ENCODE peak calls at places on chromosome 15, in four cellular contexts. One of them, this sample, is unnamed.

GRCh38 chr15:40775740-40776536 is 6.2 kb downstream of the C15orf62 start:
- DNase-seq in Calu3: no peak
- DNase-seq in tibial artery: no peak
- DNase-seq in WTC11: no peak
- DNase-seq in this sample: no peak

GRCh38 chr15:43776101-43776717 is 557 bp downstream of the ELL3 start:
- DNase-seq in WTC11: peak
- DNase-seq in Calu3: no peak
- DNase-seq in tibial artery: peak
- DNase-seq in this sample: no peak

GRCh38 chr15:45456212-45457106 is 66.1 kb downstream of the SLC30A4 start:
- DNase-seq in Calu3: peak
- DNase-seq in tibial artery: no peak
- DNase-seq in WTC11: no peak
- DNase-seq in this sample: peak

GRCh38 chr15:25832158-25832557 is 31.0 kb downstream of the ATP10A start:
- DNase-seq in Calu3: no peak
- DNase-seq in WTC11: no peak
- DNase-seq in tibial artery: no peak
- DNase-seq in this sample: no peak

GRCh38 chr15:43440721-43441281 is 52.2 kb downstream of the TP53BP1 start:
- DNase-seq in WTC11: no peak
- DNase-seq in Calu3: peak
- DNase-seq in tibial artery: no peak
- DNase-seq in this sample: peak

GRCh38 chr15:41879321-41879845 is 14.5 kb downstream of the SPTBN5 start:
- DNase-seq in Calu3: no peak
- DNase-seq in tibial artery: no peak
- DNase-seq in WTC11: no peak
- DNase-seq in this sample: no peak

GRCh38 chr15:68209272-68209671 is 4.1 kb upstream of the CALML4 start:
- DNase-seq in Calu3: no peak
- DNase-seq in WTC11: no peak
- DNase-seq in tibial artery: peak
- DNase-seq in this sample: no peak

GRCh38 chr15:98807262-98807661 is 158.9 kb downstream of the IGF1R start:
- DNase-seq in tibial artery: no peak
- DNase-seq in WTC11: no peak
- DNase-seq in Calu3: no peak
- DNase-seq in this sample: no peak

GRCh38 chr15:77474310-77474986 is 53.8 kb downstream of the HMG20A start:
- DNase-seq in tibial artery: no peak
- DNase-seq in Calu3: no peak
- DNase-seq in WTC11: no peak
- DNase-seq in this sample: no peak

GRCh38 chr15:89112341-89112971 is 24.2 kb downstream of the ABHD2 start:
- DNase-seq in WTC11: no peak
- DNase-seq in tibial artery: peak
- DNase-seq in Calu3: peak
- DNase-seq in this sample: no peak

GRCh38 chr15:89414571-89414970 is 79.9 kb upstream of the POLG start:
- DNase-seq in WTC11: no peak
- DNase-seq in tibial artery: no peak
- DNase-seq in Calu3: no peak
- DNase-seq in this sample: no peak

GRCh38 chr15:88920186-88920891 is 7.2 kb upstream of the MFGE8 start:
- DNase-seq in Calu3: no peak
- DNase-seq in WTC11: no peak
- DNase-seq in tibial artery: no peak
- DNase-seq in this sample: peak

GRCh38 chr15:90001683-90002427 is 731 bp downstream of the ZNF710 start:
- DNase-seq in Calu3: peak
- DNase-seq in WTC11: peak
- DNase-seq in tibial artery: peak
- DNase-seq in this sample: no peak

GRCh38 chr15:50431204-50431603 is 7.0 kb downstream of the USP8 start:
- DNase-seq in tibial artery: no peak
- DNase-seq in Calu3: no peak
- DNase-seq in WTC11: no peak
- DNase-seq in this sample: no peak

GRCh38 chr15:56821721-56822425 is 88.6 kb upstream of the ZNF280D start:
- DNase-seq in tibial artery: no peak
- DNase-seq in WTC11: peak
- DNase-seq in Calu3: peak
- DNase-seq in this sample: peak

GRCh38 chr15:26102988-26103387 is 239.9 kb upstream of the ATP10A start:
- DNase-seq in Calu3: no peak
- DNase-seq in WTC11: no peak
- DNase-seq in tibial artery: no peak
- DNase-seq in this sample: no peak

GRCh38 chr15:78950906-78951840 is 6.3 kb upstream of the CTSH start:
- DNase-seq in WTC11: no peak
- DNase-seq in tibial artery: no peak
- DNase-seq in Calu3: no peak
- DNase-seq in this sample: no peak

GRCh38 chr15:80501453-80501852 is 97.3 kb downstream of the ARNT2 start:
- DNase-seq in tibial artery: no peak
- DNase-seq in Calu3: no peak
- DNase-seq in WTC11: no peak
- DNase-seq in this sample: no peak

GRCh38 chr15:76991048-76991447 is 3.9 kb upstream of the PSTPIP1 start:
- DNase-seq in Calu3: no peak
- DNase-seq in WTC11: peak
- DNase-seq in tibial artery: peak
- DNase-seq in this sample: no peak

GRCh38 chr15:96606617-96607016 is 276.1 kb downstream of the NR2F2 start:
- DNase-seq in WTC11: no peak
- DNase-seq in tibial artery: no peak
- DNase-seq in Calu3: no peak
- DNase-seq in this sample: no peak

GRCh38 chr15:92159906-92160841 is 233.5 kb upstream of the ST8SIA2 start:
- DNase-seq in WTC11: peak
- DNase-seq in Calu3: no peak
- DNase-seq in tibial artery: no peak
- DNase-seq in this sample: peak

GRCh38 chr15:69253156-69253555 is 45.6 kb upstream of the PAQR5 start:
- DNase-seq in Calu3: peak
- DNase-seq in WTC11: no peak
- DNase-seq in tibial artery: no peak
- DNase-seq in this sample: no peak

GRCh38 chr15:89781891-89782618 is 5.9 kb downstream of the MESP2 start:
- DNase-seq in Calu3: peak
- DNase-seq in tibial artery: no peak
- DNase-seq in WTC11: no peak
- DNase-seq in this sample: no peak

GRCh38 chr15:78069630-78070029 is 7.9 kb downstream of the TBC1D2B start:
- DNase-seq in Calu3: no peak
- DNase-seq in WTC11: peak
- DNase-seq in tibial artery: no peak
- DNase-seq in this sample: no peak

GRCh38 chr15:79050977-79051376 is 39.6 kb downstream of the RASGRF1 start:
- DNase-seq in tibial artery: no peak
- DNase-seq in Calu3: no peak
- DNase-seq in WTC11: no peak
- DNase-seq in this sample: no peak

GRCh38 chr15:90465140-90465929 is 64.4 kb upstream of the CRTC3 start:
- DNase-seq in WTC11: no peak
- DNase-seq in tibial artery: no peak
- DNase-seq in Calu3: no peak
- DNase-seq in this sample: no peak

GRCh38 chr15:89423981-89424380 is 72.4 kb downstream of the RHCG start:
- DNase-seq in tibial artery: no peak
- DNase-seq in Calu3: no peak
- DNase-seq in WTC11: no peak
- DNase-seq in this sample: no peak

GRCh38 chr15:29090617-29091466 is 178.8 kb downstream of the NSMCE3 start:
- DNase-seq in tibial artery: no peak
- DNase-seq in WTC11: peak
- DNase-seq in Calu3: no peak
- DNase-seq in this sample: no peak

GRCh38 chr15:79463043-79463780 is 31.1 kb downstream of the MINAR1 start:
- DNase-seq in tibial artery: no peak
- DNase-seq in Calu3: no peak
- DNase-seq in WTC11: no peak
- DNase-seq in this sample: no peak

GRCh38 chr15:93072440-93073394 is 16.3 kb downstream of the RGMA start:
- DNase-seq in Calu3: peak
- DNase-seq in tibial artery: peak
- DNase-seq in WTC11: peak
- DNase-seq in this sample: peak

GRCh38 chr15:32641517-32642059 is at the start of gene SCG5:
- DNase-seq in Calu3: no peak
- DNase-seq in WTC11: peak
- DNase-seq in tibial artery: no peak
- DNase-seq in this sample: no peak

GRCh38 chr15:50458301-50458700 is 34.1 kb downstream of the USP8 start:
- DNase-seq in Calu3: no peak
- DNase-seq in WTC11: no peak
- DNase-seq in tibial artery: no peak
- DNase-seq in this sample: no peak

GRCh38 chr15:40471105-40471777 is 457 bp downstream of the CHST14 start:
- DNase-seq in Calu3: peak
- DNase-seq in WTC11: peak
- DNase-seq in tibial artery: peak
- DNase-seq in this sample: no peak

GRCh38 chr15:95857758-95858157 is 472.7 kb upstream of the NR2F2 start:
- DNase-seq in tibial artery: no peak
- DNase-seq in WTC11: no peak
- DNase-seq in Calu3: no peak
- DNase-seq in this sample: no peak

GRCh38 chr15:50051811-50052419 is 67.1 kb downstream of the ATP8B4 start:
- DNase-seq in tibial artery: no peak
- DNase-seq in WTC11: peak
- DNase-seq in Calu3: peak
- DNase-seq in this sample: peak

GRCh38 chr15:33662014-33662413 is 306.3 kb upstream of the CHRM5 start:
- DNase-seq in tibial artery: no peak
- DNase-seq in WTC11: no peak
- DNase-seq in Calu3: no peak
- DNase-seq in this sample: no peak

GRCh38 chr15:84819291-84819768 is 2.2 kb downstream of the ALPK3 start:
- DNase-seq in WTC11: no peak
- DNase-seq in tibial artery: peak
- DNase-seq in Calu3: no peak
- DNase-seq in this sample: no peak
- TF ChIP-seq CTCF in WTC11: no peak
- TF ChIP-seq CTCF in tibial artery: no peak
- TF ChIP-seq CTCF in Calu3: peak
- TF ChIP-seq CTCF in this sample: no peak

GRCh38 chr15:73284073-73284472 is 84.7 kb downstream of the HCN4 start:
- DNase-seq in WTC11: no peak
- DNase-seq in Calu3: no peak
- DNase-seq in tibial artery: no peak
- DNase-seq in this sample: no peak
- TF ChIP-seq CTCF in WTC11: no peak
- TF ChIP-seq CTCF in Calu3: no peak
- TF ChIP-seq CTCF in tibial artery: peak
- TF ChIP-seq CTCF in this sample: no peak

GRCh38 chr15:70503798-70504304 is 259.5 kb downstream of the UACA start:
- DNase-seq in Calu3: no peak
- DNase-seq in tibial artery: no peak
- DNase-seq in WTC11: no peak
- DNase-seq in this sample: no peak
- TF ChIP-seq CTCF in Calu3: no peak
- TF ChIP-seq CTCF in tibial artery: no peak
- TF ChIP-seq CTCF in WTC11: no peak
- TF ChIP-seq CTCF in this sample: no peak

GRCh38 chr15:58052334-58052733 is 13.2 kb downstream of the ALDH1A2 start:
- DNase-seq in tibial artery: no peak
- DNase-seq in Calu3: no peak
- DNase-seq in WTC11: no peak
- DNase-seq in this sample: no peak
- TF ChIP-seq CTCF in tibial artery: no peak
- TF ChIP-seq CTCF in Calu3: no peak
- TF ChIP-seq CTCF in WTC11: no peak
- TF ChIP-seq CTCF in this sample: no peak

GRCh38 chr15:62736756-62737155 is 305.8 kb upstream of the TPM1 start:
- DNase-seq in Calu3: no peak
- DNase-seq in tibial artery: no peak
- DNase-seq in WTC11: no peak
- DNase-seq in this sample: no peak

GRCh38 chr15:62732078-62732477 is 310.5 kb upstream of the TPM1 start:
- DNase-seq in tibial artery: no peak
- DNase-seq in Calu3: no peak
- DNase-seq in WTC11: no peak
- DNase-seq in this sample: no peak

GRCh38 chr15:62737551-62737950 is 305.0 kb upstream of the TPM1 start:
- DNase-seq in tibial artery: no peak
- DNase-seq in WTC11: no peak
- DNase-seq in Calu3: no peak
- DNase-seq in this sample: no peak

GRCh38 chr15:62730825-62731224 is 311.7 kb upstream of the TPM1 start:
- DNase-seq in WTC11: no peak
- DNase-seq in Calu3: no peak
- DNase-seq in tibial artery: no peak
- DNase-seq in this sample: no peak

DNA sequence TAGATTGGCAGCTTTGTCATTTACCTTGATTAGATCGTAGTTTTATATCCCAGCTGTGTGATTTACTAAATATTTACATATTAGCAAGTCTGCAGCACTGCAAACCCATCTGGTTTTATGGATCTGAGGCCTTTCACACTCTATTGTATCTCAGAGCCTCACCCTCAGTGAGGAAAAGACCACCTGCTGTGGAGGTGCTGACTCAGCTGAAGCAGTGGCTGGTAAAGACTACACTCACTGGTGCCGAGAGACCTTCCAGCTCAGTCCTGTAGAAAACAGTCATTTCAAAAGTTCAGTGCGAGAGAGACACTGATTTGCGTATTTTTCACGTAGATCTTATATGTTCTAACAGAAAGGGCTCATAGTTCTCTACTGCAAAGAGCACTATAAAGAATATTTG is 307.8 kb upstream of the TPM1 start:
- DNase-seq in Calu3: no peak
- DNase-seq in WTC11: peak
- DNase-seq in tibial artery: no peak
- DNase-seq in this sample: no peak
- TF ChIP-seq CTCF in Calu3: no peak
- TF ChIP-seq CTCF in WTC11: no peak
- TF ChIP-seq CTCF in tibial artery: no peak
- TF ChIP-seq CTCF in this sample: no peak

GRCh38 chr15:60651155-60651554 is 172.2 kb upstream of the ICE2 start:
- DNase-seq in Calu3: no peak
- DNase-seq in WTC11: no peak
- DNase-seq in tibial artery: no peak
- DNase-seq in this sample: no peak

GRCh38 chr15:60652245-60652644 is 173.3 kb upstream of the ICE2 start:
- DNase-seq in Calu3: no peak
- DNase-seq in tibial artery: no peak
- DNase-seq in WTC11: no peak
- DNase-seq in this sample: no peak

GRCh38 chr15:60648928-60649679 is 170.2 kb upstream of the ICE2 start:
- DNase-seq in tibial artery: no peak
- DNase-seq in Calu3: no peak
- DNase-seq in WTC11: no peak
- DNase-seq in this sample: no peak

GRCh38 chr15:60651734-60652141 is 172.8 kb upstream of the ICE2 start:
- DNase-seq in tibial artery: no peak
- DNase-seq in Calu3: no peak
- DNase-seq in WTC11: no peak
- DNase-seq in this sample: no peak

GRCh38 chr15:60649845-60650548 is 171.1 kb upstream of the ICE2 start:
- DNase-seq in tibial artery: no peak
- DNase-seq in WTC11: peak
- DNase-seq in Calu3: no peak
- DNase-seq in this sample: no peak
- TF ChIP-seq CTCF in tibial artery: no peak
- TF ChIP-seq CTCF in WTC11: no peak
- TF ChIP-seq CTCF in Calu3: no peak
- TF ChIP-seq CTCF in this sample: no peak